ENCODE peak calls at places on chromosomes 1 and 21, in eight cellular contexts. W, J, F, O, C, R, G and B are unnamed samples.

GRCh38 chr1:50787266-50787665 is 172.8 kb downstream of the FAF1 start:
- DNase-seq in W (no peak), J (no peak), F (no peak), O (no peak), C (no peak), R (no peak), G (no peak), B (no peak)

GRCh38 chr1:55506686-55507577 is 291.8 kb upstream of the USP24 start:
- DNase-seq in W (peak), J (no peak), F (peak), O (no peak), C (no peak), R (no peak), G (no peak), B (no peak)

GRCh38 chr21:42631142-42631541 is 22.3 kb upstream of the PDE9A start:
- DNase-seq in W (no peak), J (no peak), F (no peak), O (no peak), C (no peak), R (no peak), G (no peak), B (no peak)

GRCh38 chr1:245748246-245748645 is 593.5 kb downstream of the KIF26B start:
- DNase-seq in W (no peak), J (peak), F (no peak), O (no peak), C (peak), R (no peak), G (no peak), B (no peak)

GRCh38 chr21:42539931-42540343 is 26.3 kb downstream of the SLC37A1 start:
- DNase-seq in W (no peak), J (peak), F (no peak), O (no peak), C (peak), R (peak), G (no peak), B (peak)

GRCh38 chr1:20589331-20590312 is 725 bp downstream of the CDA start:
- DNase-seq in W (peak), J (peak), F (no peak), O (peak), C (no peak), R (no peak), G (no peak), B (no peak)

GRCh38 chr1:97050501-97050900 is 328.9 kb downstream of the PTBP2 start:
- DNase-seq in W (peak), J (peak), F (peak), O (peak), C (peak), R (no peak), G (no peak), B (peak)

GRCh38 chr21:42317826-42318746 is 2.9 kb upstream of the TFF3 start:
- DNase-seq in W (no peak), J (no peak), F (no peak), O (no peak), C (no peak), R (no peak), G (no peak), B (no peak)

GRCh38 chr1:119676571-119677206 is 28.6 kb upstream of the ZNF697 start:
- DNase-seq in W (no peak), J (no peak), F (no peak), O (no peak), C (peak), R (no peak), G (no peak), B (no peak)

GRCh38 chr1:54172614-54173312 is 20.0 kb upstream of the CDCP2 start:
- DNase-seq in W (peak), J (no peak), F (no peak), O (no peak), C (no peak), R (no peak), G (no peak), B (no peak)

GRCh38 chr1:19122668-19123067 is 87.4 kb downstream of the UBR4 start:
- DNase-seq in W (peak), J (no peak), F (peak), O (no peak), C (no peak), R (no peak), G (no peak), B (no peak)

GRCh38 chr1:58925247-58925646 is 141.4 kb upstream of the JUN start:
- DNase-seq in W (no peak), J (no peak), F (no peak), O (no peak), C (no peak), R (no peak), G (no peak), B (no peak)

GRCh38 chr1:162632234-162632666 is at the start of gene DDR2:
- DNase-seq in W (no peak), J (no peak), F (no peak), O (peak), C (peak), R (no peak), G (no peak), B (no peak)

GRCh38 chr1:110067957-110068645 is 2.4 kb downstream of the ALX3 start:
- DNase-seq in W (peak), J (peak), F (no peak), O (no peak), C (peak), R (no peak), G (no peak), B (no peak)

GRCh38 chr1:235919797-235920475 is 53.2 kb upstream of the LYST start:
- DNase-seq in W (no peak), J (peak), F (peak), O (peak), C (no peak), R (no peak), G (no peak), B (no peak)

GRCh38 chr1:223276029-223276428 is 87.9 kb downstream of the SUSD4 start:
- DNase-seq in W (no peak), J (no peak), F (no peak), O (no peak), C (no peak), R (no peak), G (no peak), B (no peak)

GRCh38 chr1:43932786-43933385 is 715 bp upstream of the ARTN start:
- DNase-seq in W (peak), J (no peak), F (peak), O (no peak), C (no peak), R (no peak), G (no peak), B (no peak)

GRCh38 chr1:23159963-23160877 is 8.4 kb downstream of the LUZP1 start:
- DNase-seq in W (no peak), J (no peak), F (no peak), O (peak), C (no peak), R (no peak), G (no peak), B (no peak)

GRCh38 chr1:85283475-85284199 is 7.2 kb upstream of the BCL10 start:
- DNase-seq in W (no peak), J (peak), F (no peak), O (peak), C (peak), R (peak), G (no peak), B (no peak)

GRCh38 chr1:173409613-173410012 is 67.5 kb upstream of the PRDX6 start:
- DNase-seq in W (peak), J (no peak), F (peak), O (no peak), C (no peak), R (no peak), G (no peak), B (peak)

GRCh38 chr1:220824031-220824989 is 37.6 kb downstream of the MTARC1 start:
- DNase-seq in W (no peak), J (no peak), F (no peak), O (no peak), C (peak), R (no peak), G (no peak), B (no peak)

GRCh38 chr1:59013276-59013927 is 229.6 kb upstream of the JUN start:
- DNase-seq in W (no peak), J (peak), F (no peak), O (peak), C (peak), R (no peak), G (no peak), B (no peak)

GRCh38 chr1:156070523-156070922 is 9.6 kb downstream of the RAB25 start:
- DNase-seq in W (no peak), J (no peak), F (no peak), O (no peak), C (no peak), R (no peak), G (no peak), B (no peak)

GRCh38 chr1:117312453-117313138 is 54.7 kb upstream of the MAN1A2 start:
- DNase-seq in W (no peak), J (peak), F (peak), O (no peak), C (peak), R (peak), G (no peak), B (peak)

GRCh38 chr21:37873655-37874054 is 42.6 kb downstream of the KCNJ6 start:
- DNase-seq in W (no peak), J (no peak), F (peak), O (peak), C (peak), R (no peak), G (no peak), B (no peak)

GRCh38 chr1:178075323-178075722 is 18.6 kb upstream of the RASAL2 start:
- DNase-seq in W (no peak), J (no peak), F (no peak), O (no peak), C (no peak), R (no peak), G (no peak), B (no peak)

GRCh38 chr21:45042664-45043161 is 31.7 kb upstream of the ADARB1 start:
- DNase-seq in W (no peak), J (no peak), F (no peak), O (no peak), C (no peak), R (no peak), G (no peak), B (no peak)

GRCh38 chr1:155254714-155255242 is 505 bp downstream of the ENTREP3 start:
- DNase-seq in W (peak), J (peak), F (peak), O (no peak), C (no peak), R (no peak), G (no peak), B (no peak)

GRCh38 chr1:236185687-236186086 is 43.3 kb downstream of the GPR137B start:
- DNase-seq in W (no peak), J (no peak), F (no peak), O (no peak), C (no peak), R (no peak), G (no peak), B (no peak)

GRCh38 chr1:54979327-54979891 is 1.0 kb upstream of the TMEM61 start:
- DNase-seq in W (peak), J (no peak), F (no peak), O (no peak), C (no peak), R (no peak), G (no peak), B (no peak)

GRCh38 chr1:233326995-233327937 is at the start of gene MAP3K21:
- DNase-seq in W (peak), J (peak), F (peak), O (peak), C (peak), R (peak), G (peak), B (peak)

GRCh38 chr1:37609002-37609401 is 13.3 kb upstream of the GNL2 start:
- DNase-seq in W (no peak), J (no peak), F (no peak), O (no peak), C (no peak), R (no peak), G (no peak), B (no peak)
- H2AFZ ChIP-seq in W (no peak), J (no peak), F (no peak), O (no peak), C (no peak), R (no peak), G (no peak), B (no peak)

GRCh38 chr1:182910143-182910542 is 42.8 kb downstream of the SHCBP1L start:
- DNase-seq in W (no peak), J (no peak), F (no peak), O (no peak), C (peak), R (no peak), G (no peak), B (no peak)
- TF ChIP-seq CTCF in W (no peak), J (no peak), F (no peak), O (no peak), C (peak), R (no peak), G (no peak), B (peak)

DNA sequence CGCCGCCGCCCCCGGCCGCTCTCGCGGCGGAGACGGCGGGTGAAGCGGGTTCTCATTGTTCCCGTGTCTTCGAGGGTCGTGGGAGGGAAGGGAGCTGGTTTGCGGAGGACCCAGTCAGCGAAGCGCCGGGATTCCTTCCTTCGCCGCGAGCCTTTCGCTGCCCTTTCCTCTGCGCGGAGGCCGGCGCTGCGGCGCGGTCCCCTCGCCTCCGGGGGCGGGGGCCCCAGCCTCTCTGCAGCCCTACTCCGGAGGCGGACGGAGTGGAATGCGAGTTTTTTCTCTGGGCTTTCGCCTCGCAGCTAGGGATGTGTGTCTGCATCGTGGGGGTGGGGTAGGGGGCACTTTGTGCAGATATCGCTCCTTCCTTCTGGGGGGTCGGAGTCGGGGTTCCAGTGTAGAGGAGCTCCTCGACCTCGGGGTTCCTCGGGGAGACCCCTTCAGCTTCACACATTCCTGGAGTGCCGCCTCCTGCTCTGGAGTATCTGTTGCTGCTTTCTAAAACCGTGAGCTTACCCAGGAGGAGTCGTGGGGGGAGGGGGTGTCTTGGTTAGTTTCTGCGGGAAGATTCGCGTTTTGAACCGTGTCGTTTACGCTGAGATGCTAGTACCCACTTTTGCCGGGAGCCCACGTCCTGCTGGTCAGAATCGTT is 559 bp downstream of the RNF2 start:
- DNase-seq in W (peak), J (peak), F (no peak), O (peak), C (peak), R (peak), G (no peak), B (peak)
- H2AFZ ChIP-seq in W (peak), J (peak), F (peak), O (peak), C (peak), R (peak), G (peak), B (peak)

GRCh38 chr1:170198584-170198983 is 52.8 kb downstream of the NTMT2 start:
- DNase-seq in W (no peak), J (no peak), F (no peak), O (no peak), C (no peak), R (no peak), G (no peak), B (no peak)
- TF ChIP-seq CTCF in W (no peak), J (no peak), F (no peak), O (no peak), C (no peak), R (no peak), G (no peak), B (no peak)

GRCh38 chr1:159067699-159068621 is 8.6 kb downstream of the AIM2 start:
- DNase-seq in W (no peak), J (no peak), F (no peak), O (no peak), C (no peak), R (no peak), G (peak), B (peak)
- H2AFZ ChIP-seq in W (peak), J (no peak), F (no peak), O (no peak), C (no peak), R (no peak), G (no peak), B (no peak)

GRCh38 chr1:29121516-29121937 is 2.2 kb downstream of the TMEM200B start:
- DNase-seq in W (no peak), J (no peak), F (no peak), O (peak), C (peak), R (no peak), G (no peak), B (no peak)
- TF ChIP-seq CTCF in W (no peak), J (peak), F (no peak), O (no peak), C (no peak), R (no peak), G (no peak), B (no peak)

GRCh38 chr1:72100766-72101165 is 181.6 kb downstream of the NEGR1 start:
- DNase-seq in W (no peak), J (peak), F (no peak), O (no peak), C (no peak), R (no peak), G (no peak), B (no peak)

GRCh38 chr1:72105201-72105600 is 177.1 kb downstream of the NEGR1 start:
- DNase-seq in W (no peak), J (no peak), F (no peak), O (no peak), C (no peak), R (no peak), G (no peak), B (no peak)

GRCh38 chr1:72101840-72102632 is 180.3 kb downstream of the NEGR1 start:
- DNase-seq in W (no peak), J (no peak), F (no peak), O (no peak), C (no peak), R (no peak), G (no peak), B (no peak)
- H2AFZ ChIP-seq in W (no peak), J (no peak), F (no peak), O (no peak), C (no peak), R (no peak), G (no peak), B (no peak)

GRCh38 chr1:179366093-179366800 is 476 bp downstream of the AXDND1 start:
- DNase-seq in W (no peak), J (peak), F (no peak), O (peak), C (peak), R (no peak), G (no peak), B (peak)
- TF ChIP-seq CTCF in W (no peak), J (no peak), F (no peak), O (no peak), C (no peak), R (no peak), G (no peak), B (peak)

GRCh38 chr21:16086936-16087335 is 357.2 kb downstream of the USP25 start:
- DNase-seq in W (no peak), J (no peak), F (no peak), O (no peak), C (no peak), R (no peak), G (no peak), B (no peak)
- H2AFZ ChIP-seq in W (no peak), J (no peak), F (no peak), O (no peak), C (no peak), R (no peak), G (no peak), B (no peak)

DNA sequence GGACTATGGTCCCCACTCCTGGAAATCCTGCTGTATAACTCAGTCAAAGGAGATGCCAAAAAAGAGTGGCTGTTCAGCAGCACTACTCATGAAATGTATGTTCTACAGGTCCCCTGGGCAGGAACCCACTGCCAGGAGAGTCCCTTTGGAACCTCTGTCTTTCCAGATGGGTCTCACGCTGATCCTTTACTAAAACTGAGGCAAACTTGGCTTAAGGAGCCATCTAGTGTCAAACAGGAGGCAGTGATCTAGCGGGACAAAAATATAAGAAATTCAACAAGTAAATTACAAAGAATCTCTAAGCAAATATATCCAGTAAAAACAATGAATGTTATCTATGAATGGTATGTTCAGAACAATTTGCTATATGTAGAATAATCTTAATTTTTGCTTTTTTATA is 80.5 kb upstream of the PRMT6 start:
- DNase-seq in W (no peak), J (no peak), F (peak), O (no peak), C (peak), R (no peak), G (no peak), B (peak)
- TF ChIP-seq CTCF in W (peak), J (peak), F (peak), O (peak), C (peak), R (peak), G (peak), B (peak)